ENCODE peak calls at places on chromosomes 12 and 14, in seven cellular contexts. B, N, V, I, T, Q and X are unnamed samples. For H3K36me3, the result is how much of the 10 kb centered on the place peaks cover.

GRCh38 chr14:101001311-101002069 is 98.0 kb upstream of the RTL1 start:
- ATAC-seq in V (no peak), Q (peak), N (no peak), T (no peak), B (no peak), I (no peak), X (no peak)

GRCh38 chr14:22646570-22647254 is 2.6 kb upstream of the OR6J1 start:
- ATAC-seq in T (no peak), N (no peak), V (no peak), Q (no peak), I (no peak), B (no peak), X (no peak)

GRCh38 chr14:99288948-99289347 is 17.0 kb upstream of the BCL11B start:
- ATAC-seq in N (no peak), V (no peak), I (no peak), B (no peak), T (no peak), Q (no peak), X (no peak)

GRCh38 chr12:68821357-68822188 is 13.6 kb downstream of the MDM2 start:
- ATAC-seq in V (peak), Q (no peak), I (peak), N (no peak), T (no peak), B (no peak), X (no peak)

GRCh38 chr12:122137229-122137628 is 36.8 kb downstream of the IL31 start:
- ATAC-seq in I (no peak), T (no peak), B (no peak), Q (no peak), N (no peak), V (no peak), X (no peak)

GRCh38 chr12:69027411-69027811 is 94.4 kb upstream of the CPM start:
- ATAC-seq in B (no peak), Q (no peak), I (no peak), V (no peak), N (no peak), T (no peak), X (no peak)

GRCh38 chr14:96246535-96246839 is 9.5 kb upstream of the BDKRB1 start:
- ATAC-seq in I (peak), T (no peak), Q (no peak), N (no peak), B (no peak), V (peak), X (peak)

GRCh38 chr12:124044809-124045321 is 71.8 kb downstream of the ZNF664 start:
- ATAC-seq in I (no peak), V (no peak), N (peak), T (no peak), Q (no peak), B (no peak), X (no peak)

GRCh38 chr14:50550294-50550693 is 9.7 kb upstream of the ATL1 start:
- ATAC-seq in Q (no peak), T (no peak), N (no peak), V (no peak), I (no peak), B (no peak), X (no peak)

GRCh38 chr14:99571303-99571986 is 32.6 kb downstream of the CCDC85C start:
- ATAC-seq in B (no peak), T (no peak), V (peak), Q (no peak), N (no peak), I (no peak), X (no peak)

GRCh38 chr12:62760779-62761178 is 174.2 kb downstream of the PPM1H start:
- ATAC-seq in V (peak), N (no peak), B (no peak), T (no peak), I (peak), Q (peak), X (no peak)

GRCh38 chr14:60905930-60906329 is 74.9 kb downstream of the TRMT5 start:
- ATAC-seq in I (no peak), N (no peak), B (no peak), T (no peak), V (no peak), Q (no peak), X (no peak)

GRCh38 chr12:3920378-3921141 is 47.4 kb upstream of the PARP11 start:
- ATAC-seq in V (no peak), T (no peak), B (no peak), Q (no peak), I (no peak), N (no peak), X (no peak)

GRCh38 chr12:108752387-108752786 is 21.1 kb upstream of the CORO1C start:
- ATAC-seq in V (no peak), I (peak), Q (peak), B (peak), T (no peak), N (no peak), X (peak)

GRCh38 chr14:22011243-22011642 is 337.6 kb upstream of the OR4E1 start:
- ATAC-seq in I (no peak), V (no peak), Q (no peak), B (peak), T (no peak), N (no peak), X (peak)

GRCh38 chr14:70555890-70556289 is 21.1 kb upstream of the ADAM20 start:
- ATAC-seq in T (no peak), N (no peak), B (peak), Q (peak), V (peak), I (peak), X (no peak)

GRCh38 chr12:10358131-10358530 is 31.7 kb downstream of the KLRK1 start:
- ATAC-seq in T (no peak), B (no peak), I (no peak), Q (no peak), V (no peak), N (no peak), X (no peak)

GRCh38 chr12:19190292-19191031 is 60.9 kb downstream of the PLEKHA5 start:
- ATAC-seq in V (peak), B (peak), N (peak), Q (peak), I (peak), T (no peak), X (no peak)

GRCh38 chr12:3988519-3989217 is 115.5 kb upstream of the PARP11 start:
- ATAC-seq in Q (no peak), I (peak), T (peak), N (peak), V (peak), B (no peak), X (no peak)

GRCh38 chr12:46814143-46814542 is 11.7 kb downstream of the SLC38A4 start:
- ATAC-seq in N (no peak), I (no peak), V (peak), T (no peak), B (no peak), Q (no peak), X (no peak)

GRCh38 chr12:45959728-45960127 is 30.6 kb downstream of the SCAF11 start:
- ATAC-seq in I (no peak), Q (no peak), T (no peak), B (no peak), N (no peak), V (no peak), X (no peak)

GRCh38 chr12:4281173-4281654 is 7.7 kb downstream of the CCND2 start:
- ATAC-seq in Q (no peak), V (no peak), I (no peak), B (no peak), N (no peak), T (no peak), X (peak)

GRCh38 chr12:28568083-28568482 is 377.8 kb downstream of the CCDC91 start:
- ATAC-seq in T (no peak), B (no peak), N (no peak), I (peak), Q (no peak), V (no peak), X (no peak)

GRCh38 chr14:45709541-45709940 is 456.5 kb upstream of the MIS18BP1 start:
- ATAC-seq in T (no peak), I (no peak), Q (no peak), B (no peak), N (no peak), V (no peak), X (no peak)

GRCh38 chr12:9034095-9034494 is 44.7 kb downstream of the KLRG1 start:
- ATAC-seq in Q (no peak), B (no peak), N (no peak), I (no peak), T (no peak), V (no peak), X (no peak)

GRCh38 chr12:92905258-92905810 is 23.8 kb downstream of the EEA1 start:
- ATAC-seq in V (no peak), Q (no peak), I (no peak), N (no peak), T (peak), B (no peak), X (no peak)

GRCh38 chr12:132316497-132317232 is 12.7 kb downstream of the GALNT9 start:
- ATAC-seq in V (no peak), Q (no peak), B (no peak), T (no peak), I (no peak), N (no peak), X (no peak)

GRCh38 chr14:77022219-77022852 is 6.2 kb downstream of the IRF2BPL start:
- ATAC-seq in N (no peak), Q (no peak), T (no peak), B (no peak), V (no peak), I (no peak), X (no peak)

GRCh38 chr12:96776908-96777307 is 130.1 kb upstream of the NEDD1 start:
- ATAC-seq in T (no peak), N (no peak), I (no peak), V (no peak), Q (no peak), B (no peak), X (no peak)

GRCh38 chr14:98189944-98190343 is 1082.1 kb downstream of the BCL11B start:
- ATAC-seq in I (no peak), V (no peak), Q (no peak), B (no peak), N (peak), T (peak), X (no peak)

GRCh38 chr14:77590845-77591506 is 25.5 kb downstream of the SPTLC2 start:
- ATAC-seq in V (peak), T (no peak), Q (no peak), I (no peak), B (no peak), N (peak), X (no peak)

GRCh38 chr12:66803972-66804371 is 125.1 kb upstream of the GRIP1 start:
- ATAC-seq in N (no peak), B (no peak), V (peak), I (no peak), Q (no peak), T (no peak), X (no peak)

GRCh38 chr12:39395866-39396265 is 47.1 kb downstream of the KIF21A start:
- ATAC-seq in T (no peak), N (no peak), B (peak), I (no peak), Q (peak), V (no peak), X (no peak)

GRCh38 chr12:3683670-3684069 is 69.2 kb downstream of the CRACR2A start:
- ATAC-seq in T (peak), I (no peak), B (no peak), N (no peak), V (no peak), Q (peak), X (no peak)

GRCh38 chr12:102876883-102877282 is 40.2 kb downstream of the PAH start:
- ATAC-seq in Q (no peak), T (no peak), V (no peak), I (no peak), B (no peak), N (no peak), X (no peak)

GRCh38 chr12:3578557-3578956 is 87.6 kb downstream of the PRMT8 start:
- ATAC-seq in N (no peak), T (no peak), I (no peak), B (no peak), V (no peak), Q (no peak), X (no peak)

DNA sequence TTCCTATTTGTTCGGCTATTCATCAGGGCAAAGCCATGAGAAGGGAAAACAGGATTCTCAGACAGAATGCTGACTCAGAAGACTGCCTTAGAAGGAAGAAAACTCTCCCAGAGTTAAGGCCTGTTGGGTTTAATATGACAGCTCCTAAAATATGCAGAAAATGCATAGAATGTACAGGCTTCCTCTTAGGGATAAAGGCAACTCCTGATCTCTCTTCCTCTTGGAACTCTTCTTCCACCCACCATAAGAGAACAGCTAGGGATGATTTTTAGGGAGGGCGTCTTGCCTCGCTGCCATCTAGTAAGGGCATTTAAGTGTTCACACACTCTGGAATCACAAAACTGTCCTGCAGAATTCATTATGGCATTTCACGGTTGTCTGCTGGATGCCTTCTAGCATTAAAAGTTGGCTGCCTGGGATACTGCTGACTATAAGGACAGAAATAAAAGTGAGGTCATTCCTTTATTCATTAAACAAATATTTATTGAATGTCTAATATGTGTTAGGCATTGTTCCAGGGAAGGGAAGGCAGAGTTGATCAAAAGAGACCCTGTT is 73.7 kb downstream of the DCAF5 start:
- ATAC-seq in Q (peak), I (peak), V (peak), N (no peak), T (no peak), B (peak), X (peak)
- H3K36me3 ChIP-seq in Q (under half), I (under half), V (under half), N (under half), T (half or more), B (under half), X (under half)

DNA sequence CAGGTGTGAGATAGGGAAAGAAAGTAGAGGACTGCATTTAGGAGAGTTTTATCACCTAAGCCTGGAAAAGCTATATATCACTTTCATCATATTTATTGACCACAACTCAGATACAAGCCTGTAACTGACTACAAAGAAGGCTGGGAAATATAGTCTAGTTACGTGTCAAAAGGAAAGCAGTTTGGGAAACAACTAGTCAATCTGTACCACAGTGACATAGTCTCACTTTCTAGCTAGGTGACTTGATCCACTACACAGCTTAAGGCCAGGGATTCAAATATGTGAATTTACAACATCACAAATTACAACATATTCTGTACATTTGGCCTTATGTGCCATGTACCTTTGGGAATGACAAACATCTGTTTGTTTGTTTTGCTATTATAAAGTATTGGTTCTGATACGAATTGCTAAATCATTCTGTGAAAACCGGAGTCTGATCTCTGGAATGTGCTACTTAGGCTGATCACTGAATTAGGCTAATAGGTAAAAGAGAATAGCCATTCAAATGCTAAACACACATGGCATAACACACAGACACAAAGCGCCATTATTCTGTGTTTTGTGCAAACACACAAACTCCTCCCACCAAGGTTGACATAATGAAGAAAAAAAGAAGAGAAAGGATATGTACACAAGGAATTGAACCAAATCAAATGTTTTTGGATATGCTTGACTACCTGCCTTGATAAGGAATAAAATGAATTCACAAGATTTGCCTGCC is 279.8 kb downstream of the DUSP6 start:
- ATAC-seq in N (no peak), B (no peak), I (no peak), T (no peak), V (no peak), Q (no peak), X (no peak)
- H3K36me3 ChIP-seq in N (under half), B (under half), I (under half), T (under half), V (under half), Q (under half), X (under half)

GRCh38 chr14:103740991-103741689 is 25.5 kb downstream of the ZFYVE21 start:
- ATAC-seq in Q (no peak), T (no peak), V (no peak), I (no peak), B (no peak), N (no peak), X (no peak)
- H3K36me3 ChIP-seq in Q (half or more), T (under half), V (under half), I (under half), B (half or more), N (under half), X (under half)

DNA sequence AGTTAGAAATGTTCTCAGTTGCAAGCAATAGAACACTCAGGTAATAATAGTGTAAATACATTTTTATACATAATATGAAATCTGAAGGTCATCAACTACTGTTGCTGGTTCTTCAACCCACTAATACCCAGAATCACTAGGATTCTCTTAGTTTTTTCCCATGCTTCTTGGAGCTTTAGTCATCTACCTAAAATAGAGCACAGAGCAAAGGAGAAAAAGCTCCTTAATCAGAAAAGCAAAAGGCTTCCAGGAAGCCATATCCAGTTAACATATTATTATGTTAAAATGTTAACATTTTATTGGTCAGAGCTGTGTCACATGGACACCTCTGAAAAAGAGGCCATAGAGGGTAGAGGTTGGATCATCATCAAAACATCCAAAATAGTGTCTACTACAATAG is 57.0 kb downstream of the CCER1 start:
- ATAC-seq in B (no peak), N (no peak), I (no peak), Q (no peak), V (no peak), T (no peak), X (no peak)
- H3K36me3 ChIP-seq in B (under half), N (under half), I (under half), Q (under half), V (under half), T (under half), X (under half)

DNA sequence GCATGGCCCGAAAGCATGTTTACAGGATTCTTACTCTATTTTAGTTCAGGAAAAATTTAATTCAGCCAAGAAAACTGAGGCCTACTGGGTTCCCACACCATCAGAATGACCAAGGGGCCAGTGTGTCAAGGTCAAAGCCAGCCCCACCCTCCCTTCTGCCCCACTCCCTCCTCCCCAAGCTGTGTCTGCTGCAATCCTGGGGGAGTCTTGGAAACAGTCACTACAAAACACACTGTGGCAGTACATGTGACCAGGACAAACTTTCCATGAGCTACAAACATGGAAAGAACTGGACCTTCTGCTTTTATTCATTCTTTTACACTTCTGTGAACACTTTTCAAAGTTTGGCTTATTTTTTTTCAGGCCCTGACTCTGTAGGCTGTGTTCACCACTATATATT is 1228.8 kb upstream of the TMEM132C start:
- ATAC-seq in T (no peak), I (no peak), B (no peak), N (no peak), V (no peak), Q (no peak), X (no peak)
- H3K36me3 ChIP-seq in T (under half), I (under half), B (under half), N (under half), V (under half), Q (under half), X (under half)

GRCh38 chr14:30641207-30641606 is 19.1 kb downstream of the SCFD1 start:
- ATAC-seq in Q (no peak), T (no peak), B (no peak), V (peak), N (no peak), I (no peak), X (no peak)
- H3K36me3 ChIP-seq in Q (half or more), T (half or more), B (half or more), V (under half), N (under half), I (under half), X (half or more)

GRCh38 chr12:75503866-75504265 is 7.5 kb downstream of the KRR1 start:
- ATAC-seq in B (no peak), N (no peak), I (no peak), Q (no peak), V (no peak), T (no peak), X (no peak)

GRCh38 chr12:75505706-75506312 is 5.6 kb downstream of the KRR1 start:
- ATAC-seq in V (peak), Q (no peak), N (peak), B (no peak), I (peak), T (peak), X (no peak)

GRCh38 chr12:75509621-75510020 is 1.8 kb downstream of the KRR1 start:
- ATAC-seq in B (no peak), Q (no peak), I (no peak), N (no peak), V (no peak), T (no peak), X (no peak)

GRCh38 chr12:75511116-75512048 is at the start of gene KRR1:
- ATAC-seq in B (peak), N (peak), T (peak), V (peak), I (peak), Q (peak), X (peak)

DNA sequence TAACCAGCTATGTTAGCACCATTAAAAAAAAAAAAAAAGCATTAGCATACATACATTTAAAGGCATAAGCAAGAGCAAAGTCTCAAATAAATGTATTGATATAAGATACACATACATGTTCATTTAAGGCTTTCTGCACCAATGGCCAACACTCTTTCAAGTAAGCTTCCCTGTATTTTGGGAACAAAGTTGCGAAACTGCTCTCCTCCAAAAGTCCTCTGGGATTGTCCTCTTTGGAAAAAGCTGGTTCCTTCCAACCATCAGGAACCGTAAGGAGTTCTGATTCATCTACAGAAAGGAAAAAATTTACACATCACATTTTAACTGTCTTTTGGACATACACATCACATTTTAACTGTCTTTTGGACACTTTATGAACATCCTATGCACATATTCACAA is 3.2 kb downstream of the KRR1 start:
- ATAC-seq in B (no peak), T (no peak), V (no peak), I (no peak), Q (no peak), N (no peak), X (no peak)
- H3K36me3 ChIP-seq in B (under half), T (under half), V (under half), I (under half), Q (half or more), N (under half), X (under half)